ENCODE peak calls at places on chromosomes 13 and 19, in eight cellular contexts. One of them, this sample, is unnamed.

GRCh38 chr13:109610517-109610916 is 175.9 kb downstream of the IRS2 start:
- DNase-seq in CD8-positive, alpha-beta T cell: peak; percentile 29
- DNase-seq in psoas muscle: peak; percentile 62
- DNase-seq in ovary: peak; percentile 23
- DNase-seq in fibroblast of lung: no peak
- DNase-seq in astrocyte: no peak
- DNase-seq in mucosa of descending colon: peak; percentile 59
- DNase-seq in uterus: no peak
- DNase-seq in this sample: no peak

GRCh38 chr19:16016226-16017137 is 59.8 kb upstream of the TPM4 start:
- DNase-seq in CD8-positive, alpha-beta T cell: no peak
- DNase-seq in psoas muscle: no peak
- DNase-seq in ovary: no peak
- DNase-seq in fibroblast of lung: no peak
- DNase-seq in astrocyte: no peak
- DNase-seq in mucosa of descending colon: no peak
- DNase-seq in uterus: no peak
- DNase-seq in this sample: no peak

GRCh38 chr13:32019612-32020233 is 11.9 kb upstream of the FRY start:
- DNase-seq in CD8-positive, alpha-beta T cell: peak; percentile 11
- DNase-seq in psoas muscle: no peak
- DNase-seq in ovary: peak; percentile 59
- DNase-seq in fibroblast of lung: peak; percentile 63
- DNase-seq in astrocyte: peak; percentile 42
- DNase-seq in mucosa of descending colon: no peak
- DNase-seq in uterus: peak; percentile 39
- DNase-seq in this sample: no peak

GRCh38 chr19:5586300-5587070 is 18.7 kb upstream of the TINCR start:
- DNase-seq in CD8-positive, alpha-beta T cell: no peak
- DNase-seq in psoas muscle: peak; percentile 38
- DNase-seq in ovary: no peak
- DNase-seq in fibroblast of lung: peak; percentile 10
- DNase-seq in astrocyte: no peak
- DNase-seq in mucosa of descending colon: no peak
- DNase-seq in uterus: no peak
- DNase-seq in this sample: no peak

GRCh38 chr13:44759723-44760360 is 183.7 kb upstream of the TSC22D1 start:
- DNase-seq in CD8-positive, alpha-beta T cell: no peak
- DNase-seq in psoas muscle: peak; percentile 70
- DNase-seq in ovary: no peak
- DNase-seq in fibroblast of lung: peak; percentile 61
- DNase-seq in astrocyte: peak; percentile 50
- DNase-seq in mucosa of descending colon: no peak
- DNase-seq in uterus: no peak
- DNase-seq in this sample: no peak

GRCh38 chr13:108214511-108215383 is 589 bp downstream of the LIG4 start:
- DNase-seq in CD8-positive, alpha-beta T cell: peak; percentile 7
- DNase-seq in psoas muscle: peak; percentile 57
- DNase-seq in ovary: no peak
- DNase-seq in fibroblast of lung: no peak
- DNase-seq in astrocyte: no peak
- DNase-seq in mucosa of descending colon: no peak
- DNase-seq in uterus: peak; percentile 16
- DNase-seq in this sample: no peak

GRCh38 chr13:44259045-44260042 is 114.3 kb upstream of the SERP2 start:
- DNase-seq in CD8-positive, alpha-beta T cell: peak; percentile 60
- DNase-seq in psoas muscle: peak; percentile 62
- DNase-seq in ovary: peak; percentile 68
- DNase-seq in fibroblast of lung: peak; percentile 76
- DNase-seq in astrocyte: peak; percentile 69
- DNase-seq in mucosa of descending colon: no peak
- DNase-seq in uterus: no peak
- DNase-seq in this sample: no peak

GRCh38 chr19:13156968-13157882 is 7.0 kb downstream of the IER2 start:
- DNase-seq in CD8-positive, alpha-beta T cell: no peak
- DNase-seq in psoas muscle: no peak
- DNase-seq in ovary: no peak
- DNase-seq in fibroblast of lung: no peak
- DNase-seq in astrocyte: no peak
- DNase-seq in mucosa of descending colon: no peak
- DNase-seq in uterus: no peak
- DNase-seq in this sample: no peak

GRCh38 chr19:3034845-3035541 is 5.9 kb upstream of the TLE2 start:
- DNase-seq in CD8-positive, alpha-beta T cell: peak; percentile 28
- DNase-seq in psoas muscle: no peak
- DNase-seq in ovary: no peak
- DNase-seq in fibroblast of lung: peak; percentile 53
- DNase-seq in astrocyte: peak; percentile 36
- DNase-seq in mucosa of descending colon: peak; percentile 74
- DNase-seq in uterus: peak; percentile 59
- DNase-seq in this sample: no peak

GRCh38 chr13:48944221-48944620 is 31.5 kb upstream of the FNDC3A start:
- DNase-seq in CD8-positive, alpha-beta T cell: no peak
- DNase-seq in psoas muscle: no peak
- DNase-seq in ovary: no peak
- DNase-seq in fibroblast of lung: no peak
- DNase-seq in astrocyte: no peak
- DNase-seq in mucosa of descending colon: no peak
- DNase-seq in uterus: no peak
- DNase-seq in this sample: no peak

GRCh38 chr13:57630661-57631606 is 610 bp upstream of the PCDH17 start:
- DNase-seq in CD8-positive, alpha-beta T cell: no peak
- DNase-seq in psoas muscle: no peak
- DNase-seq in ovary: no peak
- DNase-seq in fibroblast of lung: peak; percentile 83
- DNase-seq in astrocyte: peak; percentile 79
- DNase-seq in mucosa of descending colon: no peak
- DNase-seq in uterus: no peak
- DNase-seq in this sample: no peak

GRCh38 chr13:46383383-46383782 is 3.7 kb downstream of the RUBCNL start:
- DNase-seq in CD8-positive, alpha-beta T cell: no peak
- DNase-seq in psoas muscle: no peak
- DNase-seq in ovary: no peak
- DNase-seq in fibroblast of lung: no peak
- DNase-seq in astrocyte: no peak
- DNase-seq in mucosa of descending colon: no peak
- DNase-seq in uterus: no peak
- DNase-seq in this sample: no peak

GRCh38 chr13:30504081-30504480 is 38.3 kb upstream of the HMGB1 start:
- DNase-seq in CD8-positive, alpha-beta T cell: no peak
- DNase-seq in psoas muscle: no peak
- DNase-seq in ovary: no peak
- DNase-seq in fibroblast of lung: peak; percentile 69
- DNase-seq in astrocyte: peak; percentile 67
- DNase-seq in mucosa of descending colon: no peak
- DNase-seq in uterus: no peak
- DNase-seq in this sample: no peak

GRCh38 chr19:17553256-17553655 is 2.2 kb upstream of the COLGALT1 start:
- DNase-seq in CD8-positive, alpha-beta T cell: no peak
- DNase-seq in psoas muscle: peak; percentile 84
- DNase-seq in ovary: peak; percentile 87
- DNase-seq in fibroblast of lung: peak; percentile 92
- DNase-seq in astrocyte: peak; percentile 91
- DNase-seq in mucosa of descending colon: no peak
- DNase-seq in uterus: peak; percentile 76
- DNase-seq in this sample: peak; percentile 79

GRCh38 chr19:33683881-33684549 is 62.3 kb downstream of the CHST8 start:
- DNase-seq in CD8-positive, alpha-beta T cell: no peak
- DNase-seq in psoas muscle: no peak
- DNase-seq in ovary: no peak
- DNase-seq in fibroblast of lung: peak; percentile 49
- DNase-seq in astrocyte: peak; percentile 18
- DNase-seq in mucosa of descending colon: peak; percentile 31
- DNase-seq in uterus: no peak
- DNase-seq in this sample: no peak

GRCh38 chr19:14979136-14979497 is 547 bp downstream of the SLC1A6 start:
- DNase-seq in CD8-positive, alpha-beta T cell: no peak
- DNase-seq in psoas muscle: no peak
- DNase-seq in ovary: no peak
- DNase-seq in fibroblast of lung: no peak
- DNase-seq in astrocyte: no peak
- DNase-seq in mucosa of descending colon: no peak
- DNase-seq in uterus: no peak
- DNase-seq in this sample: no peak

DNA sequence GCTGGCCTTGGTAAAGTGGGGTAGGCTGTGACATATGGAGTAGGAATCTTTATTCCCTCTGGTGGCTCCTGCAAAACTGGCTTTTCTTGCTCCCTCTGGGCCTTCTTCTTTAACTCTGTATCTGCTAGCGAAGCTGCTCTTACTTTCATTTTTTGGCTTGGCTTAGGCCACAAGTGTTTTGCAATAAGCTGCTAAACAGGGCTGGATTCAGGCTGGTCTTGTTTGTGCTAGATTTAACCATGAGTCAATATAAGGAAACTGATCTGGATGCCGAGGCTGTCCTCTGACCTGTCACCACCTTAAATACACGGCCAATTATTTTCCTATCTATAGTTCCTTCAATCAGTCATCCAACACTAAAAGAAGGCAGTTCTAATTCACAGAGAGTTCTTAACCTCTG is 42.4 kb downstream of the ZNF493 start:
- DNase-seq in CD8-positive, alpha-beta T cell: no peak
- DNase-seq in psoas muscle: no peak
- DNase-seq in ovary: peak; percentile 59
- DNase-seq in fibroblast of lung: no peak
- DNase-seq in astrocyte: no peak
- DNase-seq in mucosa of descending colon: no peak
- DNase-seq in uterus: no peak
- DNase-seq in this sample: no peak
- H3K4me3 ChIP-seq in CD8-positive, alpha-beta T cell: no peak overlapping the region
- H3K4me3 ChIP-seq in psoas muscle: no peak overlapping the region
- H3K4me3 ChIP-seq in ovary: peak overlapping the region; percentile 38
- H3K4me3 ChIP-seq in fibroblast of lung: no peak overlapping the region
- H3K4me3 ChIP-seq in astrocyte: no peak overlapping the region
- H3K4me3 ChIP-seq in mucosa of descending colon: no peak overlapping the region
- H3K4me3 ChIP-seq in uterus: no peak overlapping the region
- H3K4me3 ChIP-seq in this sample: no peak overlapping the region

DNA sequence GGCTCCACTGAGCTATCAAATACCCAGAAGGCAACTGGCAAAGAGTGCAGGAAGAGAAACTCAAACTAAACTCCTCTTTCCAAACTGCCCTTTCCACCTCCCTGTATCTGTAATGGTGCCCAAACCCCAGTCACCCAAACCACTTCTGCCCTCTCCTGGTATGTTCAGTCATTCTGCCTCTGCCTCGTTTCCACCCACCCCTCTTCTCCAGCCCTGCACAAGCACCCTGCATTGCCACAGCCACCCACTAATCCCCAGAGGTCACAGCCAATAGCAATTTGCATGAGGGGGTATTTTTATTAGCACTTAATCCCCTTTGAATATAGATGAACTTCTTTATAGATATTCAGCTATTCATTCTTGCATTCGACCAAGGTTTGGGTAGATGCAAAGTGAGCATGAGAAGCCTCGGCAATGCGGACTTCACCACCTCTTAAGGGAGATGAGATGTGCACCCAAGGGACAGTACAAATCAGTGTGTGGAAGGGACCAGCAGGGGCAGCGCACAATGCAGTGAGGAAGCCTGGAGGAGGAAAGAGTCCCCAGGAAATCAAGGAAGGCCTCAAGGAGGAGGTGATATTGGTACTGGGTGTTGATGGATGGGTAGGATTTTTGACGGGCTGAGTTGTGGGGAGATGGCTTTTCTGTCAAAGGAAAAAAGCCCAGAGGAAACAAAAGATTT is 12.4 kb downstream of the TMEM272 start:
- DNase-seq in CD8-positive, alpha-beta T cell: peak; percentile 61
- DNase-seq in psoas muscle: no peak
- DNase-seq in ovary: no peak
- DNase-seq in fibroblast of lung: peak; percentile 8
- DNase-seq in astrocyte: no peak
- DNase-seq in mucosa of descending colon: no peak
- DNase-seq in uterus: no peak
- DNase-seq in this sample: peak; percentile 59
- TF ChIP-seq CTCF in CD8-positive, alpha-beta T cell: peak; percentile 62
- TF ChIP-seq CTCF in psoas muscle: peak; percentile 42
- TF ChIP-seq CTCF in ovary: peak; percentile 9
- TF ChIP-seq CTCF in fibroblast of lung: peak; percentile 40
- TF ChIP-seq CTCF in astrocyte: peak; percentile 15
- TF ChIP-seq CTCF in mucosa of descending colon: no peak
- TF ChIP-seq CTCF in uterus: peak; percentile 34
- TF ChIP-seq CTCF in this sample: peak; percentile 71

DNA sequence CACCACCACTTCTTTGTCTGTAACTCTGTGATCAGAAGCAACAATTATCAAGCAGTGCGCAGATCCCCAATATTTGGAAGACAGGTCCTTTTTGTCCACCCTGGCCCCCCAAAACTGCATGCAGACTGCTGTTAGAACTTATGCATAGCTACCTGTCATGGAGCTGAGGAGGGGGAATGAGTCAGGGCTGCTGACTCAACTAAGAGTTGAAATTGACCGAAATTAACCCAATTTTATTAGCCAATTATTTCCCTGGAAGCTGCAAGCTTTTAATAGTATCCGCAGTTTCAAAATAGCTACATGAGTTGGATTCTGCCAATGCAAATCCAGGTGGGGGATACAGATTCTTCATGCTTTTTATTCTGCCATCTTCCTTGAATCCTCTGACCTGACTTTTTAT is 14.0 kb upstream of the ZNF491 start:
- DNase-seq in CD8-positive, alpha-beta T cell: no peak
- DNase-seq in psoas muscle: no peak
- DNase-seq in ovary: no peak
- DNase-seq in fibroblast of lung: no peak
- DNase-seq in astrocyte: no peak
- DNase-seq in mucosa of descending colon: no peak
- DNase-seq in uterus: no peak
- DNase-seq in this sample: no peak
- H3K9me3 ChIP-seq in CD8-positive, alpha-beta T cell: peaks cover 44% of the 10 kb centered on the region
- H3K9me3 ChIP-seq in psoas muscle: peaks cover 93% of the 10 kb centered on the region
- H3K9me3 ChIP-seq in ovary: peaks cover 28% of the 10 kb centered on the region
- H3K9me3 ChIP-seq in fibroblast of lung: peaks cover 18% of the 10 kb centered on the region
- H3K9me3 ChIP-seq in astrocyte: peaks cover 65% of the 10 kb centered on the region
- H3K9me3 ChIP-seq in mucosa of descending colon: peaks cover 83% of the 10 kb centered on the region
- H3K9me3 ChIP-seq in uterus: peaks cover 6% of the 10 kb centered on the region
- H3K9me3 ChIP-seq in this sample: peaks cover 88% of the 10 kb centered on the region

GRCh38 chr13:99967498-99967883 is 4.1 kb downstream of the ZIC5 start:
- DNase-seq in CD8-positive, alpha-beta T cell: no peak
- DNase-seq in psoas muscle: no peak
- DNase-seq in ovary: no peak
- DNase-seq in fibroblast of lung: no peak
- DNase-seq in astrocyte: no peak
- DNase-seq in mucosa of descending colon: no peak
- DNase-seq in uterus: no peak
- DNase-seq in this sample: no peak

GRCh38 chr13:99969368-99969933 is 2.1 kb downstream of the ZIC5 start:
- DNase-seq in CD8-positive, alpha-beta T cell: peak; percentile 11
- DNase-seq in psoas muscle: no peak
- DNase-seq in ovary: no peak
- DNase-seq in fibroblast of lung: no peak
- DNase-seq in astrocyte: no peak
- DNase-seq in mucosa of descending colon: no peak
- DNase-seq in uterus: no peak
- DNase-seq in this sample: no peak

GRCh38 chr13:99969934-99970760 is 1.4 kb downstream of the ZIC5 start:
- DNase-seq in CD8-positive, alpha-beta T cell: peak; percentile 46
- DNase-seq in psoas muscle: no peak
- DNase-seq in ovary: peak; percentile 38
- DNase-seq in fibroblast of lung: peak; percentile 30
- DNase-seq in astrocyte: no peak
- DNase-seq in mucosa of descending colon: no peak
- DNase-seq in uterus: no peak
- DNase-seq in this sample: peak; percentile 23

GRCh38 chr13:99968521-99969367 is 2.8 kb downstream of the ZIC5 start:
- DNase-seq in CD8-positive, alpha-beta T cell: peak; percentile 8
- DNase-seq in psoas muscle: no peak
- DNase-seq in ovary: no peak
- DNase-seq in fibroblast of lung: no peak
- DNase-seq in astrocyte: no peak
- DNase-seq in mucosa of descending colon: peak; percentile 65
- DNase-seq in uterus: no peak
- DNase-seq in this sample: no peak

GRCh38 chr13:99967884-99968520 is 3.6 kb downstream of the ZIC5 start:
- DNase-seq in CD8-positive, alpha-beta T cell: no peak
- DNase-seq in psoas muscle: no peak
- DNase-seq in ovary: no peak
- DNase-seq in fibroblast of lung: no peak
- DNase-seq in astrocyte: no peak
- DNase-seq in mucosa of descending colon: no peak
- DNase-seq in uterus: no peak
- DNase-seq in this sample: no peak
- H3K4me3 ChIP-seq in CD8-positive, alpha-beta T cell: no peak overlapping the region
- H3K4me3 ChIP-seq in psoas muscle: peak overlapping the region; percentile 53
- H3K4me3 ChIP-seq in ovary: peak overlapping the region; percentile 14
- H3K4me3 ChIP-seq in fibroblast of lung: no peak overlapping the region
- H3K4me3 ChIP-seq in astrocyte: peak overlapping the region; percentile 47
- H3K4me3 ChIP-seq in mucosa of descending colon: no peak overlapping the region
- H3K4me3 ChIP-seq in uterus: no peak overlapping the region
- H3K4me3 ChIP-seq in this sample: no peak overlapping the region

This sample was measured in right atrium auricular region.